ENCODE peak calls at places on chromosomes 6 and 20, in eight cellular contexts. Z is astrocyte; Q is iris pigment epithelial cell; A is OCI-LY7; N is HuH-7.5; C is nucleus accumbens; U is T follicular helper cell; P is stimulated activated CD8-positive, alpha-beta memory T cell treated with anti-CD3 and anti-CD28 coated beads, Interleukin-7, amount 100 ng/mL, for 4 hours. G is an unnamed sample.

GRCh38 chr20:50587291-50587961 is 77.2 kb downstream of the PTPN1 start:
- DNase-seq in U (no peak), A (no peak), C (no peak), Q (no peak), Z (no peak), N (no peak), P (no peak), G (no peak)

GRCh38 chr6:4262506-4262905 is 127.1 kb upstream of the ECI2 start:
- DNase-seq in C (no peak), Q (no peak), Z (no peak), N (no peak), P (no peak), A (no peak), U (no peak), G (no peak)

GRCh38 chr20:43716123-43716522 is 10.7 kb downstream of the GTSF1L start:
- DNase-seq in Z (no peak), C (no peak), Q (no peak), N (no peak), U (no peak), P (no peak), A (no peak), G (no peak)

GRCh38 chr6:81465859-81466258 is 286.6 kb downstream of the TENT5A start:
- DNase-seq in Z (no peak), Q (peak), N (no peak), C (peak), P (no peak), U (no peak), A (no peak), G (no peak)

GRCh38 chr20:19104186-19104585 is 108.3 kb upstream of the SLC24A3 start:
- DNase-seq in U (no peak), Q (no peak), C (no peak), P (no peak), A (no peak), Z (no peak), N (no peak), G (no peak)

GRCh38 chr20:18587665-18588553 is at the start of gene DTD1:
- DNase-seq in Q (peak), Z (peak), U (peak), P (peak), C (peak), N (peak), A (peak), G (peak)

GRCh38 chr6:148932208-148932607 is 185.4 kb downstream of the UST start:
- DNase-seq in N (no peak), A (no peak), P (no peak), C (no peak), Z (no peak), Q (no peak), U (no peak), G (no peak)

GRCh38 chr6:55819811-55820210 is 55.6 kb downstream of the BMP5 start:
- DNase-seq in P (no peak), C (no peak), U (no peak), Z (no peak), A (no peak), N (no peak), Q (peak), G (no peak)

GRCh38 chr6:38194282-38194572 is 374.7 kb downstream of the ZFAND3 start:
- DNase-seq in Z (no peak), U (no peak), Q (no peak), P (no peak), N (no peak), A (no peak), C (no peak), G (no peak)

GRCh38 chr6:111490067-111490466 is 7.0 kb upstream of the REV3L start:
- DNase-seq in Z (no peak), A (no peak), N (no peak), C (no peak), Q (no peak), P (no peak), U (no peak), G (no peak)

GRCh38 chr6:168045141-168045691 is 33.8 kb downstream of the FRMD1 start:
- DNase-seq in C (no peak), Z (no peak), A (no peak), U (no peak), Q (no peak), P (no peak), N (no peak), G (peak)

GRCh38 chr6:136526196-136526930 is 23.9 kb downstream of the MAP7 start:
- DNase-seq in C (peak), P (no peak), Q (peak), Z (peak), N (no peak), A (no peak), U (no peak), G (peak)

GRCh38 chr6:127185410-127185809 is 66.9 kb downstream of the RSPO3 start:
- DNase-seq in A (no peak), Q (no peak), N (no peak), U (no peak), C (no peak), Z (no peak), P (no peak), G (no peak)

GRCh38 chr6:134551245-134551960 is 233.5 kb upstream of the SGK1 start:
- DNase-seq in Z (peak), N (no peak), Q (peak), P (no peak), C (peak), A (no peak), U (no peak), G (no peak)

GRCh38 chr6:30063315-30063714 is 2.2 kb downstream of the POLR1H start:
- DNase-seq in N (no peak), C (no peak), Q (no peak), Z (no peak), P (no peak), U (no peak), A (no peak), G (no peak)

GRCh38 chr6:5036309-5036708 is 32.5 kb upstream of the RPP40 start:
- DNase-seq in N (no peak), Q (peak), Z (peak), A (no peak), P (no peak), U (no peak), C (no peak), G (peak)

G was measured in NCI-H146.